ENCODE peak calls at places on chromosomes 5 and 9, in five cellular contexts. K, T, Z, N and L are unnamed samples.

GRCh38 chr5:157100140-157100679 is 8.6 kb downstream of the HAVCR2 start:
- DNase-seq in T (no peak), N (peak), Z (no peak), K (no peak), L (peak)

GRCh38 chr5:10705736-10706135 is 55.3 kb downstream of the DAP start:
- DNase-seq in K (no peak), N (no peak), Z (no peak), T (no peak), L (no peak)

GRCh38 chr5:43497311-43498104 is 13.8 kb upstream of the TMEM267 start:
- DNase-seq in N (no peak), Z (no peak), K (no peak), T (no peak), L (no peak)

GRCh38 chr9:117718701-117719100 is 14.5 kb downstream of the TLR4 start:
- DNase-seq in T (no peak), N (no peak), K (no peak), Z (no peak), L (no peak)

GRCh38 chr5:78274540-78275197 is 19.8 kb downstream of the AP3B1 start:
- DNase-seq in T (peak), K (no peak), N (no peak), Z (no peak), L (no peak)

GRCh38 chr9:438066-438465 is 223.4 kb downstream of the DOCK8 start:
- DNase-seq in Z (no peak), T (no peak), K (no peak), N (no peak), L (no peak)

GRCh38 chr9:112764344-112764743 is 13.8 kb downstream of the SNX30 start:
- DNase-seq in N (no peak), Z (peak), T (peak), K (no peak), L (no peak)

GRCh38 chr9:9558907-9559306 is 1053.9 kb downstream of the PTPRD start:
- DNase-seq in T (no peak), K (no peak), N (no peak), Z (no peak), L (no peak)

GRCh38 chr5:174520420-174521396 is 203.7 kb upstream of the MSX2 start:
- DNase-seq in T (peak), N (no peak), K (peak), Z (no peak), L (no peak)

GRCh38 chr5:77957-78804 is 13.8 kb upstream of the PLEKHG4B start:
- DNase-seq in N (no peak), Z (peak), K (peak), T (peak), L (peak)

GRCh38 chr5:16871746-16872339 is 64.2 kb downstream of the MYO10 start:
- DNase-seq in Z (no peak), N (no peak), T (no peak), K (no peak), L (no peak)

GRCh38 chr5:96924016-96924443 is 11.8 kb upstream of the LNPEP start:
- DNase-seq in K (peak), Z (no peak), N (no peak), T (no peak), L (no peak)

GRCh38 chr5:154916874-154917273 is 21.1 kb downstream of the GEMIN5 start:
- DNase-seq in T (no peak), K (peak), N (no peak), Z (no peak), L (no peak)

GRCh38 chr5:146284016-146284415 is 54.6 kb upstream of the POU4F3 start:
- DNase-seq in Z (no peak), N (no peak), T (no peak), K (no peak), L (no peak)

GRCh38 chr9:121698627-121699270 is 47.3 kb downstream of the DAB2IP start:
- DNase-seq in Z (no peak), N (no peak), K (peak), T (no peak), L (no peak)

GRCh38 chr9:137407590-137408300 is 15.2 kb downstream of the EXD3 start:
- DNase-seq in T (no peak), K (no peak), N (peak), Z (no peak), L (no peak)

GRCh38 chr9:137406085-137406773 is 16.7 kb downstream of the EXD3 start:
- DNase-seq in Z (no peak), N (no peak), K (no peak), T (no peak), L (no peak)

GRCh38 chr9:137405677-137406081 is 17.3 kb downstream of the EXD3 start:
- DNase-seq in T (no peak), N (no peak), Z (no peak), K (no peak), L (no peak)

GRCh38 chr9:137408651-137409405 is 14.1 kb downstream of the EXD3 start:
- DNase-seq in N (no peak), T (no peak), K (no peak), Z (no peak), L (no peak)

GRCh38 chr9:137406876-137407589 is 15.9 kb downstream of the EXD3 start:
- DNase-seq in Z (no peak), N (no peak), K (peak), T (peak), L (peak)
- TF ChIP-seq REST in Z (no peak), N (no peak), K (no peak), T (no peak), L (no peak)

GRCh38 chr9:93585259-93585658 is 8.9 kb downstream of the PHF2 start:
- DNase-seq in Z (no peak), T (no peak), K (no peak), N (no peak), L (no peak)

GRCh38 chr9:93582115-93582514 is 5.7 kb downstream of the PHF2 start:
- DNase-seq in T (peak), Z (no peak), K (no peak), N (no peak), L (no peak)

GRCh38 chr9:93580654-93581380 is 4.4 kb downstream of the PHF2 start:
- DNase-seq in T (peak), N (no peak), Z (no peak), K (no peak), L (no peak)

GRCh38 chr9:93579711-93580516 is 3.5 kb downstream of the PHF2 start:
- DNase-seq in Z (no peak), T (no peak), N (no peak), K (no peak), L (no peak)

DNA sequence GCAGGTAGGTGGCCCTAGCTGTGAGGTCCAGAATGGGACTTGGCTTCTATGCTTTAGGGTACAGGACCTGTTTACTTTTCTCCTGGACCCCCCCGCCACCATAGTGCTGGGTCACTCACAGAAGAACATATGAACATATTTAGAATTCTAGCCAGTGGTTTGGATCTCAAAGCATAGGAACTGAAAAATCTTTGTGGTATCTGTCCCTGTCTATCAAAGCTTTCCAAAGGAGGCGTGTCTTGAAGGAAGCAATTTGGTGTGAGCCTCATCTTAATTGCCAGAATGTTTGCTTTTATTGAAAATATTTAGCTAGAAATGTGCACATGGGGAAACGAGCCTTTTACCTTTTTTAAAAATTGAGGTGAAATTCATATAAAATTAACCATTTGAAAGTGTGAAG is 6.2 kb downstream of the PHF2 start:
- DNase-seq in T (no peak), Z (no peak), N (no peak), K (no peak), L (no peak)
- TF ChIP-seq GABPA in T (no peak), Z (no peak), N (no peak), K (no peak), L (no peak)

GRCh38 chr5:113081091-113081490 is 104.5 kb downstream of the DCP2 start:
- DNase-seq in Z (no peak), K (no peak), N (no peak), T (no peak), L (no peak)
- TF ChIP-seq REST in Z (no peak), K (no peak), N (no peak), T (no peak), L (no peak)

GRCh38 chr5:7869474-7870136 is 657 bp downstream of the MTRR start:
- DNase-seq in T (no peak), N (no peak), Z (peak), K (peak), L (no peak)
- TF ChIP-seq GABPA in T (no peak), N (no peak), Z (no peak), K (no peak), L (no peak)

GRCh38 chr5:57097526-57097925 is 76.3 kb upstream of the GPBP1 start:
- DNase-seq in K (no peak), N (no peak), Z (no peak), T (no peak), L (no peak)

DNA sequence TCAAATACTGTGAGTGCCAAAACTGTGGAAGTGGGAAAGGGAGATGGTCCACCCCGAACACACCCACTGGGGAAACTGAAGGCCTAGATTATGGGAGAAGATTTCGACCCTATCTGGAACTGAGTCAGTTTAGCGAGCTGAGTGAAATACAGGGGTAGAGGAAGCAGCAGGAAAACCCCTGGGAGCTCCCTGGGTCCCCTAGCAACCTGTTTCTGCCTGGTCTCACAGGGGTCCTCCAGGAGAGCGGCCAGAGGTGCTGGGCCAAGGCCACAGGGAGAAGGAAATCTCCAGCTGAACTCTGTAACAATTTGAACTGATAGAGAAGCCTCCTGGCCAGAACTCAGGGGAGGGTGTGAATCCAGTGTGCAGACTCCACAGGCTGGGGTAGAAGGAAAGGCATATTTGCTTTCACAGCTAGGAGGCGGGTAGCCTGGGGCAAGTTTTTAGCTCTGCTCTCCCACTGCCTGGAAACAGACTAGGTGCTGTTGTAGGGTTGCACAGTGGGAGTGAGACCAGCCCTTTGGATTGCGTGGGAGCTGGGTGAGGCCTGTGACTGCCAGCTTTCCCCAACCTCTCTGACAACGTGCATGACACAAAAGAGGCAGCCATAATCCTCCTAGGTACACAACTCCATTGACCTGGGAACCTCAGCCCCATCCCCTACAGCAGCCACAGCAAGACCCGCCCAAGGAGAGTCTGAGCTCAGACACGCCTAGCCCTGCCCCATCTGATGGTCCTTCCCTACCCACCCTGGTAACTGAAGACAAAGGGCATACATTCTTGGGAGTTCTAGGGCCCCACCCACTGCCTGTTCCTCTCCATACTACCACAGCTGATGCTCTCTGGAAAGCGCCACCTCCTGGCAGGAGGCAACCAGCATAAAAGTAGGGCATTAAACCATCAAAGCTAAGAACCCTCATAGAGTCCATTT is 78.8 kb upstream of the GPBP1 start:
- DNase-seq in T (peak), N (no peak), Z (no peak), K (no peak), L (no peak)
- TF ChIP-seq REST in T (no peak), N (no peak), Z (no peak), K (no peak), L (no peak)